ENCODE peak calls at places on chromosomes 5 and 9, in four cellular contexts. One of them, this sample, is unnamed.

GRCh38 chr9:18046068-18046467 is 427.9 kb upstream of the ADAMTSL1 start:
- DNase-seq in activated T-helper 1 cell treated with anti-CD3 and anti-CD28 coated beads, Interleukin-2, amount 50 U/mL, for 16 hours: no peak
- DNase-seq in Daoy: no peak
- DNase-seq in stimulated activated CD4-positive, alpha-beta T cell treated with anti-CD3 and anti-CD28 coated beads, Interleukin-2, amount 100 ng/mL, for 4 hours: no peak
- DNase-seq in this sample: no peak

GRCh38 chr9:130396581-130396980 is 48.2 kb upstream of the ASS1 start:
- DNase-seq in activated T-helper 1 cell treated with anti-CD3 and anti-CD28 coated beads, Interleukin-2, amount 50 U/mL, for 16 hours: no peak
- DNase-seq in Daoy: no peak
- DNase-seq in stimulated activated CD4-positive, alpha-beta T cell treated with anti-CD3 and anti-CD28 coated beads, Interleukin-2, amount 100 ng/mL, for 4 hours: no peak
- DNase-seq in this sample: no peak

GRCh38 chr5:176774216-176775171 is 35.9 kb upstream of the UNC5A start:
- DNase-seq in Daoy: peak
- DNase-seq in activated T-helper 1 cell treated with anti-CD3 and anti-CD28 coated beads, Interleukin-2, amount 50 U/mL, for 16 hours: no peak
- DNase-seq in stimulated activated CD4-positive, alpha-beta T cell treated with anti-CD3 and anti-CD28 coated beads, Interleukin-2, amount 100 ng/mL, for 4 hours: no peak
- DNase-seq in this sample: peak

GRCh38 chr9:18861599-18862546 is 171.1 kb downstream of the SAXO1 start:
- DNase-seq in Daoy: no peak
- DNase-seq in activated T-helper 1 cell treated with anti-CD3 and anti-CD28 coated beads, Interleukin-2, amount 50 U/mL, for 16 hours: no peak
- DNase-seq in stimulated activated CD4-positive, alpha-beta T cell treated with anti-CD3 and anti-CD28 coated beads, Interleukin-2, amount 100 ng/mL, for 4 hours: no peak
- DNase-seq in this sample: peak

GRCh38 chr5:87912419-87912818 is 356.2 kb downstream of the TMEM161B start:
- DNase-seq in stimulated activated CD4-positive, alpha-beta T cell treated with anti-CD3 and anti-CD28 coated beads, Interleukin-2, amount 100 ng/mL, for 4 hours: no peak
- DNase-seq in Daoy: no peak
- DNase-seq in activated T-helper 1 cell treated with anti-CD3 and anti-CD28 coated beads, Interleukin-2, amount 50 U/mL, for 16 hours: no peak
- DNase-seq in this sample: no peak

GRCh38 chr9:90078988-90079457 is 474.2 kb downstream of the GADD45G start:
- DNase-seq in stimulated activated CD4-positive, alpha-beta T cell treated with anti-CD3 and anti-CD28 coated beads, Interleukin-2, amount 100 ng/mL, for 4 hours: no peak
- DNase-seq in Daoy: no peak
- DNase-seq in activated T-helper 1 cell treated with anti-CD3 and anti-CD28 coated beads, Interleukin-2, amount 50 U/mL, for 16 hours: no peak
- DNase-seq in this sample: no peak

GRCh38 chr9:137630684-137631083 is 11.9 kb downstream of the EHMT1 start:
- DNase-seq in Daoy: no peak
- DNase-seq in activated T-helper 1 cell treated with anti-CD3 and anti-CD28 coated beads, Interleukin-2, amount 50 U/mL, for 16 hours: no peak
- DNase-seq in stimulated activated CD4-positive, alpha-beta T cell treated with anti-CD3 and anti-CD28 coated beads, Interleukin-2, amount 100 ng/mL, for 4 hours: no peak
- DNase-seq in this sample: peak

GRCh38 chr9:13786131-13786530 is 506.6 kb upstream of the MPDZ start:
- DNase-seq in activated T-helper 1 cell treated with anti-CD3 and anti-CD28 coated beads, Interleukin-2, amount 50 U/mL, for 16 hours: no peak
- DNase-seq in Daoy: peak
- DNase-seq in stimulated activated CD4-positive, alpha-beta T cell treated with anti-CD3 and anti-CD28 coated beads, Interleukin-2, amount 100 ng/mL, for 4 hours: no peak
- DNase-seq in this sample: no peak

GRCh38 chr5:138605254-138605972 is 30.2 kb upstream of the HSPA9 start:
- DNase-seq in activated T-helper 1 cell treated with anti-CD3 and anti-CD28 coated beads, Interleukin-2, amount 50 U/mL, for 16 hours: no peak
- DNase-seq in stimulated activated CD4-positive, alpha-beta T cell treated with anti-CD3 and anti-CD28 coated beads, Interleukin-2, amount 100 ng/mL, for 4 hours: no peak
- DNase-seq in Daoy: no peak
- DNase-seq in this sample: peak

GRCh38 chr9:87267701-87268100 is 230.0 kb upstream of the DAPK1 start:
- DNase-seq in Daoy: no peak
- DNase-seq in stimulated activated CD4-positive, alpha-beta T cell treated with anti-CD3 and anti-CD28 coated beads, Interleukin-2, amount 100 ng/mL, for 4 hours: no peak
- DNase-seq in activated T-helper 1 cell treated with anti-CD3 and anti-CD28 coated beads, Interleukin-2, amount 50 U/mL, for 16 hours: no peak
- DNase-seq in this sample: no peak

This sample was measured in dermis blood vessel endothelial cell.